ENCODE peak calls at places on chromosomes 12 and 14, in seven cellular contexts. F, X, I, M, H, K and G are unnamed samples.
A peak's percentile ranks its signal among the peaks of the same experiment; 100 is the strongest.

GRCh38 chr12:120242275-120242799 is 23.2 kb downstream of the PXN start:
- ATAC-seq in F (peak; percentile 80), X (no peak), I (no peak), M (no peak), H (no peak), K (peak; percentile 16), G (no peak)

GRCh38 chr14:69039287-69039628 is 60.2 kb upstream of the ACTN1 start:
- ATAC-seq in F (no peak), X (no peak), I (peak; percentile 80), M (peak; percentile 60), H (peak; percentile 72), K (peak; percentile 84), G (no peak)

GRCh38 chr12:3243376-3244084 is 166.4 kb downstream of the TSPAN9 start:
- ATAC-seq in F (no peak), X (no peak), I (no peak), M (no peak), H (no peak), K (no peak), G (no peak)

GRCh38 chr12:11795192-11795909 is 145.9 kb downstream of the ETV6 start:
- ATAC-seq in F (no peak), X (peak; percentile 28), I (peak; percentile 67), M (no peak), H (peak; percentile 48), K (no peak), G (no peak)

GRCh38 chr14:91302391-91302790 is 57.9 kb upstream of the GPR68 start:
- ATAC-seq in F (no peak), X (no peak), I (no peak), M (no peak), H (no peak), K (no peak), G (no peak)

GRCh38 chr12:25500651-25501050 is 52.4 kb downstream of the LMNTD1 start:
- ATAC-seq in F (no peak), X (no peak), I (no peak), M (peak; percentile 29), H (no peak), K (no peak), G (no peak)

GRCh38 chr12:6360080-6360571 is 15.2 kb downstream of the SCNN1A start:
- ATAC-seq in F (peak; percentile 86), X (no peak), I (no peak), M (no peak), H (no peak), K (peak; percentile 30), G (no peak)

GRCh38 chr14:105292810-105293711 is 7.7 kb downstream of the BRF1 start:
- ATAC-seq in F (no peak), X (no peak), I (no peak), M (no peak), H (peak; percentile 33), K (no peak), G (peak; percentile 31)

GRCh38 chr14:91388551-91388975 is 29.1 kb downstream of the CCDC88C start:
- ATAC-seq in F (peak; percentile 44), X (peak; percentile 65), I (no peak), M (peak; percentile 78), H (no peak), K (no peak), G (no peak)

GRCh38 chr14:86015511-86015910 is 485.6 kb downstream of the FLRT2 start:
- ATAC-seq in F (no peak), X (no peak), I (no peak), M (peak; percentile 37), H (no peak), K (no peak), G (no peak)

GRCh38 chr14:99334277-99334676 is 62.3 kb upstream of the BCL11B start:
- ATAC-seq in F (no peak), X (no peak), I (no peak), M (no peak), H (no peak), K (no peak), G (no peak)

GRCh38 chr14:96083667-96084320 is 44.6 kb downstream of the C14orf132 start:
- ATAC-seq in F (peak; percentile 37), X (peak; percentile 23), I (peak; percentile 31), M (no peak), H (no peak), K (no peak), G (no peak)

GRCh38 chr14:68715032-68715924 is 77.6 kb downstream of the ZFP36L1 start:
- ATAC-seq in F (no peak), X (peak; percentile 75), I (no peak), M (no peak), H (no peak), K (no peak), G (peak; percentile 41)

GRCh38 chr12:10454531-10454930 is 1.4 kb upstream of the KLRC1 start:
- ATAC-seq in F (no peak), X (no peak), I (no peak), M (no peak), H (no peak), K (no peak), G (no peak)

GRCh38 chr12:124636138-124636968 is 68.9 kb upstream of the NCOR2 start:
- ATAC-seq in F (no peak), X (no peak), I (peak; percentile 15), M (no peak), H (no peak), K (no peak), G (no peak)

GRCh38 chr14:61268797-61269196 is 12.3 kb downstream of the TMEM30B start:
- ATAC-seq in F (no peak), X (no peak), I (no peak), M (no peak), H (no peak), K (no peak), G (no peak)

GRCh38 chr14:52254086-52254485 is 13.4 kb upstream of the PTGDR start:
- ATAC-seq in F (no peak), X (no peak), I (no peak), M (no peak), H (no peak), K (no peak), G (no peak)

GRCh38 chr14:52253503-52253902 is 14.0 kb upstream of the PTGDR start:
- ATAC-seq in F (no peak), X (no peak), I (no peak), M (peak; percentile 77), H (no peak), K (no peak), G (peak; percentile 28)

GRCh38 chr14:52248057-52248456 is 19.4 kb upstream of the PTGDR start:
- ATAC-seq in F (no peak), X (no peak), I (no peak), M (no peak), H (no peak), K (no peak), G (no peak)

DNA sequence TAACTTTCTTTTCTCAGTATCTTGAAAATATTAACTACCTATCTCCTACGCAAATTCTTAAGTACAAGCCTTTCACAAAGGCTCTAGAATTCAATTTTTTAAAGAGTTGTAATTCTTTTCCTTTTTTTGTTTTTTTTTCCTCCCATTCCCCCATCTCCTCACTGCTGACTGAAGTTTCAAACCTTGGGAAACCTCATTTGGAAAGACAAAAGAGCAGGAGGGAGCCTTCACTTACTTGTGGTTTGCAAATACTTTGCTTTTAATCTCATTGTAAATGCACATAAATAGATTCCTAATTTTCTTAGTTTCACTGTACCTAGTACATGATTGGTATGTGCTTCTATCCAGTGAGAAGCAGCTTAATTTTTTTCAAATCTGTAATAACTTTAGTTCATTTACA is 15.8 kb upstream of the PTGDR start:
- ATAC-seq in F (no peak), X (no peak), I (no peak), M (no peak), H (no peak), K (no peak), G (no peak)
- TF ChIP-seq POLR2A in F (no peak), X (no peak), I (no peak), M (no peak), H (no peak), K (no peak), G (no peak)

GRCh38 chr12:94813314-94813713 is 163.0 kb upstream of the TMCC3 start:
- ATAC-seq in F (no peak), X (no peak), I (no peak), M (no peak), H (no peak), K (no peak), G (no peak)
- H3K9me3 ChIP-seq in F (no peaks in the 10 kb centered on the region), X (peaks cover 29% of the 10 kb centered on the region), I (no peaks in the 10 kb centered on the region), M (peaks cover 3% of the 10 kb centered on the region), H (peaks cover 49% of the 10 kb centered on the region), K (peaks cover 25% of the 10 kb centered on the region), G (peaks cover 1% of the 10 kb centered on the region)

GRCh38 chr12:113359939-113360748 is 1.8 kb downstream of the PLBD2 start:
- ATAC-seq in F (no peak), X (no peak), I (no peak), M (no peak), H (peak; percentile 21), K (peak; percentile 63), G (no peak)

GRCh38 chr12:113361574-113362370 is 3.4 kb downstream of the PLBD2 start:
- ATAC-seq in F (no peak), X (no peak), I (no peak), M (no peak), H (no peak), K (no peak), G (no peak)

GRCh38 chr12:113359133-113359938 is 949 bp downstream of the PLBD2 start:
- ATAC-seq in F (no peak), X (peak; percentile 36), I (no peak), M (no peak), H (peak; percentile 15), K (peak; percentile 6), G (no peak)

GRCh38 chr12:113358381-113359132 is at the start of gene PLBD2:
- ATAC-seq in F (peak; percentile 98), X (peak; percentile 98), I (peak; percentile 94), M (peak; percentile 98), H (peak; percentile 91), K (peak; percentile 93), G (peak; percentile 96)
- TF ChIP-seq POLR2A in F (peak; percentile 72), X (peak; percentile 78), I (peak; percentile 18), M (peak; percentile 39), H (peak; percentile 86), K (peak; percentile 84), G (peak; percentile 68)

DNA sequence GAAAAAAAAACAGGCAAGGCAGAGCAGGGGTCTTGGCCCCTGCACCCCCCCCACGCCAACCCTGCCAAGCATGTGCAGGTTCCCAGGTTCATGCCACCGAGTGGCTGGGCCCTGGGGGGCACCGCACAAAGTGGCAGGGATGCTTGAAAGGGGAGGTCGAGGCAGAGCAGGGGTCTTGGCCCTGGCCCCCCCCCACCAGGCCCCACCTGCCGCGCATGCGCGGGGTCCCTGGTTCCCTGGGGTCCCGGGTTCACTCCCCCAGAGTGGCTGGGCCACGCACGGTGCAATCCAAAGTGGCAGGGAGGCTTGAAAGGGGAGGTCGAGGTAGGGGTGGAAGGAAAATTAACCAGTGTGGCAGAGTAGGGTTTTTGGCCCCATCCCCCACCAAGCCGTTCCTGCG is 312.2 kb downstream of the ALG10 start:
- ATAC-seq in F (no peak), X (no peak), I (no peak), M (no peak), H (no peak), K (no peak), G (no peak)
- H3K9me3 ChIP-seq in F (no peaks in the 10 kb centered on the region), X (peaks cover 82% of the 10 kb centered on the region), I (no peaks in the 10 kb centered on the region), M (peaks cover 58% of the 10 kb centered on the region), H (no peaks in the 10 kb centered on the region), K (no peaks in the 10 kb centered on the region), G (no peaks in the 10 kb centered on the region)